ENCODE peak calls at places on chromosomes 5 and 9, in five cellular contexts. A, Z, Q, M and Y are unnamed samples.

GRCh38 chr9:93668261-93668871 is 92.0 kb downstream of the PHF2 start:
- DNase-seq in A (no peak), Q (no peak), M (no peak), Z (no peak), Y (no peak)

GRCh38 chr9:78025186-78025585 is 6.4 kb downstream of the GNAQ start:
- DNase-seq in Z (no peak), M (no peak), A (no peak), Q (no peak), Y (no peak)

GRCh38 chr9:136525207-136525606 is 20.6 kb downstream of the NOTCH1 start:
- DNase-seq in M (no peak), A (no peak), Z (no peak), Q (no peak), Y (no peak)

GRCh38 chr5:1880377-1881272 is 2.1 kb downstream of the IRX4 start:
- DNase-seq in Z (no peak), A (no peak), Q (no peak), M (no peak), Y (no peak)

GRCh38 chr9:35606138-35606504 is 1.1 kb downstream of the TESK1 start:
- DNase-seq in Z (no peak), A (no peak), M (no peak), Q (no peak), Y (no peak)

GRCh38 chr5:88682797-88683496 is 200.0 kb downstream of the MEF2C start:
- DNase-seq in Q (no peak), M (no peak), Z (no peak), A (no peak), Y (no peak)

GRCh38 chr5:372556-372910 is 51.0 kb downstream of the AHRR start:
- DNase-seq in A (no peak), Q (no peak), Z (no peak), M (no peak), Y (no peak)

GRCh38 chr9:80507611-80508010 is 935.8 kb downstream of the TLE4 start:
- DNase-seq in A (no peak), Z (no peak), M (no peak), Q (no peak), Y (no peak)

GRCh38 chr9:6827370-6827949 is 69.7 kb downstream of the KDM4C start:
- DNase-seq in Z (no peak), M (peak), A (no peak), Q (no peak), Y (peak)

GRCh38 chr9:135992486-135993408 is 31.6 kb upstream of the UBAC1 start:
- DNase-seq in Q (peak), A (peak), Z (no peak), M (peak), Y (no peak)

GRCh38 chr9:90102292-90102901 is 497.6 kb downstream of the GADD45G start:
- DNase-seq in Z (peak), M (peak), A (peak), Q (peak), Y (peak)

GRCh38 chr5:57598756-57599155 is 116.1 kb upstream of the ACTBL2 start:
- DNase-seq in M (peak), Z (no peak), Q (peak), A (no peak), Y (no peak)

GRCh38 chr5:107776506-107776905 is 105.8 kb upstream of the EFNA5 start:
- DNase-seq in A (no peak), Z (no peak), M (no peak), Q (no peak), Y (no peak)

GRCh38 chr5:143874312-143874711 is 62.4 kb downstream of the HMHB1 start:
- DNase-seq in M (no peak), A (no peak), Z (no peak), Q (no peak), Y (no peak)

GRCh38 chr5:143147918-143148317 is 255.6 kb downstream of the NR3C1 start:
- DNase-seq in A (no peak), Q (peak), Z (no peak), M (no peak), Y (no peak)

GRCh38 chr9:135070198-135070951 is 17.1 kb upstream of the OLFM1 start:
- DNase-seq in Q (no peak), M (no peak), A (no peak), Z (no peak), Y (no peak)

GRCh38 chr5:171264842-171265241 is 44.2 kb upstream of the TLX3 start:
- DNase-seq in Q (no peak), M (no peak), A (no peak), Z (no peak), Y (no peak)

GRCh38 chr5:81202652-81203051 is 30.5 kb upstream of the CKMT2 start:
- DNase-seq in M (no peak), Q (no peak), A (no peak), Z (no peak), Y (no peak)

GRCh38 chr5:148969291-148969690 is 93.6 kb downstream of the SH3TC2 start:
- DNase-seq in Z (no peak), Q (no peak), M (no peak), A (no peak), Y (no peak)

GRCh38 chr5:132850066-132850465 is 16.2 kb downstream of the GDF9 start:
- DNase-seq in Z (no peak), M (no peak), Q (no peak), A (no peak), Y (no peak)

GRCh38 chr9:70816316-70816715 is 305.1 kb downstream of the TRPM3 start:
- DNase-seq in A (no peak), Q (no peak), Z (no peak), M (no peak), Y (no peak)

GRCh38 chr5:140152610-140152999 is 22.4 kb upstream of the CYSTM1 start:
- DNase-seq in Q (no peak), A (no peak), Z (no peak), M (no peak), Y (no peak)

GRCh38 chr5:142753114-142753764 is 16.9 kb upstream of the ARHGAP26 start:
- DNase-seq in A (peak), M (no peak), Z (no peak), Q (no peak), Y (peak)

GRCh38 chr5:36227046-36227445 is 14.7 kb downstream of the NADK2 start:
- DNase-seq in A (no peak), M (no peak), Z (no peak), Q (no peak), Y (no peak)

GRCh38 chr5:133365738-133366137 is 246.6 kb downstream of the FSTL4 start:
- DNase-seq in M (no peak), A (no peak), Q (no peak), Z (no peak), Y (no peak)

GRCh38 chr5:151221574-151221973 is 2.3 kb downstream of the CCDC69 start:
- DNase-seq in Z (no peak), M (no peak), Q (no peak), A (no peak), Y (no peak)

GRCh38 chr9:130391863-130392262 is 52.9 kb upstream of the ASS1 start:
- DNase-seq in M (no peak), Z (no peak), A (no peak), Q (no peak), Y (no peak)

GRCh38 chr9:31745886-31746285 is 638.6 kb upstream of the ACO1 start:
- DNase-seq in A (no peak), Q (no peak), Z (no peak), M (no peak), Y (no peak)

GRCh38 chr5:151233576-151234202 is 9.8 kb upstream of the CCDC69 start:
- DNase-seq in Z (no peak), M (no peak), Q (no peak), A (no peak), Y (no peak)

GRCh38 chr9:105132576-105132975 is 111.9 kb upstream of the SLC44A1 start:
- DNase-seq in M (no peak), Q (peak), Z (no peak), A (no peak), Y (no peak)

GRCh38 chr9:85041737-85042136 is 372.2 kb downstream of the NTRK2 start:
- DNase-seq in Q (no peak), M (no peak), A (no peak), Z (no peak), Y (no peak)

GRCh38 chr5:52989025-52989780 is at the start of gene ITGA2:
- DNase-seq in A (peak), Q (no peak), Z (peak), M (peak), Y (no peak)

GRCh38 chr5:96816991-96817390 is 9.2 kb upstream of the ERAP1 start:
- DNase-seq in Z (no peak), Q (no peak), A (no peak), M (no peak), Y (no peak)

GRCh38 chr9:37508135-37508833 is 22.5 kb downstream of the POLR1E start:
- DNase-seq in A (no peak), Z (no peak), Q (no peak), M (no peak), Y (no peak)

GRCh38 chr9:37511006-37511714 is 25.4 kb downstream of the POLR1E start:
- DNase-seq in Q (no peak), Z (no peak), M (no peak), A (no peak), Y (no peak)

GRCh38 chr9:37507586-37508134 is 21.9 kb downstream of the POLR1E start:
- DNase-seq in A (no peak), Z (no peak), M (no peak), Q (no peak), Y (no peak)

GRCh38 chr9:37509536-37509935 is 23.8 kb downstream of the POLR1E start:
- DNase-seq in A (no peak), M (no peak), Z (no peak), Q (no peak), Y (no peak)

GRCh38 chr9:37508834-37509206 is 23.1 kb downstream of the POLR1E start:
- DNase-seq in M (no peak), Q (no peak), A (no peak), Z (no peak), Y (no peak)
- TF ChIP-seq CTCF in M (no peak), Q (no peak), A (no peak), Z (no peak), Y (no peak)

GRCh38 chr5:129852747-129853352 is 51.4 kb upstream of the CHSY3 start:
- DNase-seq in Z (peak), A (peak), Q (peak), M (peak), Y (peak)

GRCh38 chr5:129856325-129856724 is 47.9 kb upstream of the CHSY3 start:
- DNase-seq in A (no peak), Q (no peak), Z (no peak), M (no peak), Y (no peak)

GRCh38 chr5:129857124-129857523 is 47.1 kb upstream of the CHSY3 start:
- DNase-seq in M (no peak), Q (no peak), A (no peak), Z (no peak), Y (no peak)

GRCh38 chr5:129858126-129858675 is 46.1 kb upstream of the CHSY3 start:
- DNase-seq in Q (no peak), Z (no peak), M (no peak), A (no peak), Y (no peak)

DNA sequence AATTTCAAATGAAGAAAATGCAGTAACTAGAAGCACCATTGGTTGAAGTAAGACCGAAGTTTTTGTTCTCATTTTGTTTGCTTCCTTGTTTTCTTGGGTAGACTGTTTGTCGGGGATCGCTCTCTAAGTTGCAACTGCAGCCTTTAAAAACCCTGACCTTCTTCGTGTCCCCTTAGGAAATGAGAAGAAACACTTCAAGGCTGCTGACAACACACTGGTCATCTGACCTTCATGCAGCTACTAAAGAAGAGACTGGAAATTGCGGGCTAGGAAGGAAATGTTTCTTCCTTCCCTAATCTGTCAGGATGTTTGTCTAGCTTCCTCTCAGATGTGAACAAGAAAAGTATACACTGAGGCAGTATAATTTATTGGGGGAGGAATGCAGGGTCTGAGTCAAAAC is 50.7 kb upstream of the CHSY3 start:
- DNase-seq in M (no peak), Q (no peak), A (no peak), Z (no peak), Y (no peak)
- TF ChIP-seq CTCF in M (no peak), Q (no peak), A (no peak), Z (no peak), Y (no peak)

DNA sequence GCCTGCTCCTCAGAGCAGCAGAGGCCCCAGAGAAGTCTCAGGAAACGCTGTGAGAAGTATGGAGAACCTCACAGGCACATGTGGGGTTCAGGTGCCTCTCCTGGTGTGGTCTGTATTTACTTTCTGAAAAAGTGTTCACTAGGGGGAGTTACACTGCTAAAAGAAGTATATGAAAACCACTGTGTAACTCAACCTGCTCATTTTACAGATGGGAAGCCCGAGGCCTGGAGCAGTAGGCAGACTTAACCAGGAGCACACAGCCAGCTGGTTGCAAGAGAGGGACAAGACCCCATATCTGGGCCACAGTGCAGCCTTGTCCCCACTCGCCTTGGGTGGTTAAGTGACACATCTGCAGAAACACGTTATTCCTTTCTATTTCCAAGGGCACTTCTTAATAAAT is 112.8 kb upstream of the SAP30L start:
- DNase-seq in Z (no peak), Q (no peak), M (no peak), A (no peak), Y (no peak)
- TF ChIP-seq CTCF in Z (no peak), Q (no peak), M (no peak), A (no peak), Y (no peak)

GRCh38 chr5:89885670-89886069 is 523.9 kb downstream of the CETN3 start:
- DNase-seq in Z (no peak), M (no peak), Q (no peak), A (no peak), Y (no peak)
- TF ChIP-seq CTCF in Z (no peak), M (no peak), Q (no peak), A (no peak), Y (no peak)